ENCODE peak calls at places on chromosomes 6 and 20, in eight cellular contexts. M, R, L, X, T, N, W and D are unnamed samples. For H3K4me1, the result is how much of the 10 kb centered on the place peaks cover.

GRCh38 chr6:44480097-44480539 is 92.6 kb downstream of the CDC5L start:
- DNase-seq in M (no peak), R (no peak), L (no peak), X (no peak), T (no peak), N (no peak), W (no peak), D (no peak)

GRCh38 chr6:70834520-70834919 is 122.3 kb downstream of the B3GAT2 start:
- DNase-seq in M (no peak), R (peak), L (no peak), X (no peak), T (no peak), N (no peak), W (peak), D (no peak)

GRCh38 chr6:35955521-35955920 is 34.6 kb upstream of the SRPK1 start:
- DNase-seq in M (no peak), R (no peak), L (no peak), X (no peak), T (no peak), N (no peak), W (no peak), D (no peak)

GRCh38 chr6:27238010-27238983 is 9.2 kb upstream of the PRSS16 start:
- DNase-seq in M (no peak), R (no peak), L (peak), X (no peak), T (no peak), N (no peak), W (peak), D (no peak)

GRCh38 chr20:20953738-20954657 is 152.2 kb downstream of the LINC00237 start:
- DNase-seq in M (no peak), R (no peak), L (no peak), X (no peak), T (no peak), N (no peak), W (no peak), D (no peak)

GRCh38 chr6:14365393-14365792 is 247.8 kb downstream of the CD83 start:
- DNase-seq in M (no peak), R (peak), L (no peak), X (no peak), T (no peak), N (no peak), W (peak), D (no peak)

GRCh38 chr6:18501313-18502013 is 114.3 kb downstream of the RNF144B start:
- DNase-seq in M (peak), R (peak), L (peak), X (no peak), T (no peak), N (peak), W (peak), D (peak)

GRCh38 chr6:151379933-151380847 is 11.2 kb downstream of the ZBTB2 start:
- DNase-seq in M (peak), R (peak), L (no peak), X (no peak), T (no peak), N (no peak), W (no peak), D (no peak)

GRCh38 chr20:62548483-62548882 is 72.7 kb upstream of the GATA5 start:
- DNase-seq in M (no peak), R (no peak), L (no peak), X (no peak), T (no peak), N (no peak), W (no peak), D (no peak)

GRCh38 chr6:33609444-33610034 is 11.6 kb upstream of the ITPR3 start:
- DNase-seq in M (peak), R (peak), L (no peak), X (no peak), T (no peak), N (peak), W (peak), D (no peak)

GRCh38 chr6:137749595-137750215 is 117.4 kb upstream of the TNFAIP3 start:
- DNase-seq in M (no peak), R (peak), L (no peak), X (no peak), T (no peak), N (no peak), W (peak), D (no peak)

GRCh38 chr6:17473554-17473953 is 80.2 kb downstream of the CAP2 start:
- DNase-seq in M (no peak), R (no peak), L (no peak), X (no peak), T (no peak), N (no peak), W (no peak), D (no peak)

GRCh38 chr6:11002176-11002575 is 41.9 kb downstream of the ELOVL2 start:
- DNase-seq in M (no peak), R (no peak), L (no peak), X (no peak), T (no peak), N (no peak), W (no peak), D (no peak)

GRCh38 chr6:40444811-40445210 is 142.4 kb downstream of the LRFN2 start:
- DNase-seq in M (no peak), R (no peak), L (no peak), X (no peak), T (no peak), N (no peak), W (no peak), D (peak)

GRCh38 chr6:34358389-34358906 is 34.0 kb downstream of the NUDT3 start:
- DNase-seq in M (peak), R (peak), L (no peak), X (peak), T (no peak), N (peak), W (peak), D (no peak)

GRCh38 chr20:38987777-38988176 is 25.6 kb downstream of the DHX35 start:
- DNase-seq in M (no peak), R (no peak), L (no peak), X (no peak), T (no peak), N (no peak), W (no peak), D (no peak)
- H3K27ac ChIP-seq in M (no peak), R (no peak), L (no peak), X (no peak), T (no peak), N (no peak), W (no peak), D (no peak)

GRCh38 chr6:39419607-39420006 is 97.1 kb upstream of the KCNK16 start:
- DNase-seq in M (no peak), R (no peak), L (no peak), X (no peak), T (no peak), N (no peak), W (no peak), D (no peak)
- H3K4me1 ChIP-seq in M (under half), R (under half), L (under half), X (under half), T (under half), N (under half), W (under half), D (under half)

GRCh38 chr20:22446613-22447447 is 137.5 kb downstream of the FOXA2 start:
- DNase-seq in M (no peak), R (no peak), L (no peak), X (no peak), T (no peak), N (no peak), W (peak), D (no peak)

GRCh38 chr20:22450540-22450939 is 133.8 kb downstream of the FOXA2 start:
- DNase-seq in M (no peak), R (no peak), L (no peak), X (no peak), T (no peak), N (no peak), W (no peak), D (no peak)

GRCh38 chr20:22447448-22447778 is 137.0 kb downstream of the FOXA2 start:
- DNase-seq in M (no peak), R (no peak), L (no peak), X (no peak), T (no peak), N (no peak), W (no peak), D (no peak)

GRCh38 chr20:22452442-22453011 is 131.8 kb downstream of the FOXA2 start:
- DNase-seq in M (no peak), R (no peak), L (no peak), X (no peak), T (no peak), N (no peak), W (no peak), D (no peak)

GRCh38 chr20:22449115-22449973 is 135.0 kb downstream of the FOXA2 start:
- DNase-seq in M (no peak), R (no peak), L (no peak), X (peak), T (no peak), N (no peak), W (no peak), D (no peak)
- H3K27ac ChIP-seq in M (no peak), R (no peak), L (no peak), X (no peak), T (no peak), N (no peak), W (no peak), D (no peak)

DNA sequence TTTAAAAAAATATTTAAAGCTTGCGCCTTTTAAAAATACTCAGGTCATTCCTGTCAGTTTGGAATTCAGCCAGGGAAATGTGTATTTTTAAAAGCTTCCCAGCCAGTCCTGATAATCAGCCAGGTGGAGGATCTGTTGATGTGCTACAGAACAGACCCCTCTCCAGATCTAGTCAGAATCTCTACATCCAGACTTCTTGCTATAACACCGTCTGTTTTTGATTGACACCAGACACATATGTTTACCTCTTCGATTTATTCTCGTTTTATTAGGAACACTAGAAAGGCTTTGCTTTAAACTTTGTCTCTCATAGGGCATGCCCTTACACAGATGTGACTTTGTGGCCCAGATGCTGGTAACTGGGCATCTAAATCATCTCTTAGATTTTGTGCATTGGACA is 11.7 kb downstream of the PARD6B start:
- DNase-seq in M (no peak), R (no peak), L (no peak), X (no peak), T (no peak), N (no peak), W (no peak), D (peak)
- H3K4me1 ChIP-seq in M (under half), R (under half), L (half or more), X (under half), T (under half), N (under half), W (half or more), D (under half)

GRCh38 chr6:129750390-129750789 is 40.4 kb upstream of the ARHGAP18 start:
- DNase-seq in M (no peak), R (no peak), L (no peak), X (no peak), T (no peak), N (no peak), W (peak), D (no peak)

GRCh38 chr6:129749749-129750120 is 39.8 kb upstream of the ARHGAP18 start:
- DNase-seq in M (no peak), R (peak), L (no peak), X (no peak), T (no peak), N (no peak), W (peak), D (no peak)

GRCh38 chr6:129748212-129748900 is 38.4 kb upstream of the ARHGAP18 start:
- DNase-seq in M (peak), R (peak), L (no peak), X (peak), T (peak), N (no peak), W (peak), D (peak)

GRCh38 chr6:129748901-129749748 is 39.1 kb upstream of the ARHGAP18 start:
- DNase-seq in M (no peak), R (peak), L (no peak), X (no peak), T (no peak), N (no peak), W (peak), D (no peak)

GRCh38 chr6:129747588-129748112 is 37.7 kb upstream of the ARHGAP18 start:
- DNase-seq in M (no peak), R (no peak), L (no peak), X (no peak), T (no peak), N (no peak), W (no peak), D (no peak)
- H3K27ac ChIP-seq in M (no peak), R (peak), L (no peak), X (no peak), T (peak), N (no peak), W (no peak), D (no peak)

DNA sequence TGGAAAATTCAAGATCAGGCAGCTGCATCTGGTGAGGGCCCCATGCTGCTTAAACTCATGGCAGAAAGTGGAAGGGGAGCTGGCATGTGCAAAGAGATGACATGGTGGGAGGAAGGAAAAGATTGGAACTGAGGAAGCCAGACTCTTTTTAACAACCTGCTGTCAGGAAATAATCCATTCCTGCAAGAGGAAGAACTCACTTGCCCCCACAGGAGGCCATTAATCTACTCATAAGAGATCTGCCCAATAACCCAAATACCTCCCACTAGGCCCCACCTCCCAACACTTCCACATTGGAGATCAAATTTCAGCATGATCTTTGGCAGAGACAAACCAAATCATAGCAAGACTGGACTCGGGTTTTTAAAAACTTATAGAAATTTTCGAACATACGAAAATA is 200.5 kb upstream of the KCNQ5 start:
- DNase-seq in M (no peak), R (no peak), L (no peak), X (no peak), T (no peak), N (no peak), W (no peak), D (no peak)
- H3K4me1 ChIP-seq in M (under half), R (under half), L (under half), X (under half), T (under half), N (under half), W (under half), D (under half)

GRCh38 chr6:158230967-158231550 is 62.9 kb downstream of the GTF2H5 start:
- DNase-seq in M (no peak), R (no peak), L (no peak), X (no peak), T (no peak), N (no peak), W (no peak), D (no peak)
- H3K27ac ChIP-seq in M (peak), R (peak), L (peak), X (peak), T (peak), N (peak), W (peak), D (peak)